ENCODE peak calls at places on chromosomes 16 and 17, in ten cellular contexts. K is omental fat pad; P is SHP77; C is body of pancreas; H is BJ; S is endodermal cell; W is activated CD4-positive, alpha-beta T cell treated with anti-CD3 and anti-CD28 coated beads, Interleukin-2, amount 50 U/mL, for 1 hour; V is effector CD4-positive, alpha-beta T cell; Y is stimulated activated CD8-positive, alpha-beta memory T cell treated with anti-CD3 and anti-CD28 coated beads, Interleukin-2, amount 100 ng/mL, for 48 hours; B is HEK293T. O is an unnamed sample.

GRCh38 chr17:39709998-39710964 is 10.4 kb downstream of the ERBB2 start:
- DNase-seq in S (no peak), P (no peak), B (no peak), V (no peak), H (no peak), Y (no peak), C (no peak), W (no peak), K (no peak), O (no peak)

GRCh38 chr17:46125831-46126230 is 67.4 kb downstream of the KANSL1 start:
- DNase-seq in V (no peak), H (no peak), S (no peak), C (no peak), Y (no peak), B (no peak), P (no peak), K (no peak), W (no peak), O (no peak)

GRCh38 chr16:57735755-57736418 is at the start of gene KATNB1:
- DNase-seq in V (no peak), W (no peak), S (no peak), K (no peak), C (no peak), P (no peak), H (no peak), Y (no peak), B (no peak), O (no peak)

GRCh38 chr17:71980171-71980570 is 140.6 kb upstream of the SOX9 start:
- DNase-seq in B (no peak), C (no peak), H (no peak), K (no peak), P (no peak), W (no peak), S (no peak), Y (no peak), V (no peak), O (no peak)

GRCh38 chr16:71628810-71629209 is 2.8 kb downstream of the MARVELD3 start:
- DNase-seq in C (peak), P (no peak), S (peak), V (no peak), W (no peak), Y (no peak), H (no peak), B (no peak), K (no peak), O (peak)

GRCh38 chr17:41107941-41108445 is 2.8 kb downstream of the KRTAP4-9 start:
- DNase-seq in W (no peak), Y (no peak), H (no peak), K (no peak), C (no peak), P (no peak), B (no peak), V (no peak), S (no peak), O (no peak)

GRCh38 chr16:87278191-87279093 is 38.8 kb downstream of the C16orf95 start:
- DNase-seq in C (peak), W (peak), P (peak), Y (peak), S (peak), K (peak), V (peak), B (peak), H (peak), O (peak)

GRCh38 chr17:9402590-9403199 is 172.9 kb downstream of the STX8 start:
- DNase-seq in P (peak), C (peak), H (no peak), V (no peak), K (no peak), S (peak), W (peak), B (peak), Y (no peak), O (no peak)

GRCh38 chr17:43940630-43941029 is 1.6 kb downstream of the PPY start:
- DNase-seq in C (peak), B (peak), S (peak), W (no peak), V (no peak), P (peak), H (no peak), Y (no peak), K (no peak), O (no peak)

GRCh38 chr16:719815-720506 is 985 bp upstream of the ANTKMT start:
- DNase-seq in K (no peak), P (peak), B (no peak), C (no peak), V (no peak), S (peak), H (no peak), W (no peak), Y (no peak), O (no peak)

GRCh38 chr17:61410555-61411089 is 11.0 kb downstream of the TBX2 start:
- DNase-seq in P (no peak), S (peak), Y (peak), W (peak), C (peak), K (no peak), V (peak), B (no peak), H (no peak), O (peak)

GRCh38 chr16:24609417-24609739 is 70.0 kb downstream of the RBBP6 start:
- DNase-seq in P (no peak), Y (no peak), B (no peak), H (no peak), S (no peak), C (no peak), W (no peak), V (no peak), K (no peak), O (no peak)

GRCh38 chr16:49622421-49623402 is 233.2 kb downstream of the ZNF423 start:
- DNase-seq in Y (no peak), W (no peak), K (no peak), P (no peak), V (no peak), S (peak), B (no peak), H (no peak), C (no peak), O (no peak)

GRCh38 chr17:80952291-80952690 is 39.4 kb upstream of the CHMP6 start:
- DNase-seq in Y (no peak), W (no peak), P (no peak), B (no peak), C (no peak), S (no peak), V (no peak), H (no peak), K (no peak), O (no peak)

GRCh38 chr16:24174977-24175376 is 81.2 kb upstream of the CACNG3 start:
- DNase-seq in B (no peak), H (no peak), K (no peak), C (no peak), P (no peak), W (no peak), V (no peak), S (no peak), Y (no peak), O (no peak)

GRCh38 chr17:39688945-39689344 is 1.1 kb upstream of the PGAP3 start:
- DNase-seq in C (no peak), V (no peak), Y (no peak), K (no peak), P (no peak), W (no peak), S (peak), H (no peak), B (no peak), O (no peak)

GRCh38 chr17:76554131-76554530 is 14.3 kb downstream of the PRCD start:
- DNase-seq in C (peak), H (no peak), S (no peak), P (peak), K (no peak), W (no peak), V (no peak), Y (no peak), B (no peak), O (no peak)

GRCh38 chr17:80779961-80780380 is 211.7 kb upstream of the CHMP6 start:
- DNase-seq in W (no peak), H (peak), B (no peak), K (peak), P (no peak), Y (no peak), V (no peak), S (no peak), C (no peak), O (peak)

GRCh38 chr16:30342751-30343490 is 12.2 kb downstream of the CD2BP2 start:
- DNase-seq in C (no peak), B (no peak), H (no peak), V (no peak), S (no peak), W (no peak), Y (no peak), K (no peak), P (no peak), O (peak)

GRCh38 chr17:7468814-7469438 is 10.5 kb downstream of the ZBTB4 start:
- DNase-seq in Y (no peak), C (no peak), P (no peak), V (no peak), B (no peak), H (no peak), K (no peak), W (no peak), S (no peak), O (no peak)

GRCh38 chr16:85923153-85924021 is 24.4 kb downstream of the IRF8 start:
- DNase-seq in S (no peak), C (no peak), W (no peak), K (no peak), Y (no peak), H (peak), P (no peak), B (no peak), V (no peak), O (no peak)